ENCODE peak calls at places on chromosomes 7 and 10, in eight cellular contexts. T is HFF-Myc, M is colonic mucosa, W is LNCaP clone FGC, G is CD14-positive monocyte, V is tibial artery, U is GM12864, P is AG04449. Y is an unnamed sample.

GRCh38 chr10:3691482-3691881 is 93.5 kb downstream of the KLF6 start:
- DNase-seq in T (no peak), M (no peak), W (no peak), G (no peak), V (no peak), U (no peak), P (no peak), Y (no peak)

GRCh38 chr10:96450514-96451207 is 63.1 kb downstream of the TLL2 start:
- DNase-seq in T (no peak), M (peak; percentile 17), W (no peak), G (no peak), V (no peak), U (no peak), P (no peak), Y (no peak)

GRCh38 chr10:46524471-46525176 is 31.8 kb downstream of the GPRIN2 start:
- DNase-seq in T (no peak), M (no peak), W (no peak), G (peak; percentile 42), V (no peak), U (no peak), P (no peak), Y (peak; percentile 22)

GRCh38 chr7:138667535-138667934 is 33.6 kb downstream of the SVOPL start:
- DNase-seq in T (no peak), M (no peak), W (no peak), G (no peak), V (no peak), U (no peak), P (no peak), Y (no peak)

GRCh38 chr10:102400061-102400460 is 4.6 kb downstream of the NFKB2 start:
- DNase-seq in T (no peak), M (no peak), W (no peak), G (no peak), V (no peak), U (no peak), P (no peak), Y (no peak)

GRCh38 chr7:7418997-7419396 is 116.7 kb downstream of the COL28A1 start:
- DNase-seq in T (no peak), M (no peak), W (no peak), G (no peak), V (no peak), U (no peak), P (no peak), Y (no peak)

GRCh38 chr10:86613905-86614304 is 40.4 kb upstream of the OPN4 start:
- DNase-seq in T (no peak), M (no peak), W (no peak), G (no peak), V (no peak), U (no peak), P (no peak), Y (no peak)

GRCh38 chr7:151408839-151409554 is 841 bp downstream of the WDR86 start:
- DNase-seq in T (no peak), M (no peak), W (no peak), G (no peak), V (no peak), U (peak; percentile 0), P (no peak), Y (no peak)

GRCh38 chr7:109101332-109101731 is 531.7 kb downstream of the DNAJB9 start:
- DNase-seq in T (no peak), M (no peak), W (no peak), G (no peak), V (no peak), U (no peak), P (no peak), Y (no peak)

GRCh38 chr10:21372651-21373410 is 152.7 kb downstream of the SKIDA1 start:
- DNase-seq in T (peak; percentile 93), M (peak; percentile 79), W (peak; percentile 17), G (peak; percentile 48), V (peak; percentile 68), U (peak; percentile 38), P (peak; percentile 72), Y (no peak)

GRCh38 chr10:92847185-92847864 is 995 bp upstream of the EXOC6 start:
- DNase-seq in T (no peak), M (no peak), W (no peak), G (no peak), V (no peak), U (no peak), P (no peak), Y (no peak)

GRCh38 chr10:29807407-29807806 is 172.6 kb upstream of the SVIL start:
- DNase-seq in T (peak; percentile 58), M (no peak), W (no peak), G (no peak), V (no peak), U (no peak), P (no peak), Y (no peak)

GRCh38 chr10:31320179-31320597 is 1.2 kb downstream of the ZEB1 start:
- DNase-seq in T (no peak), M (no peak), W (no peak), G (peak; percentile 47), V (peak; percentile 75), U (no peak), P (no peak), Y (no peak)

GRCh38 chr10:31321396-31321941 is 2.5 kb downstream of the ZEB1 start:
- DNase-seq in T (no peak), M (no peak), W (no peak), G (no peak), V (no peak), U (no peak), P (no peak), Y (no peak)

GRCh38 chr10:31319602-31320178 is 674 bp downstream of the ZEB1 start:
- DNase-seq in T (no peak), M (no peak), W (no peak), G (no peak), V (no peak), U (no peak), P (no peak), Y (no peak)

GRCh38 chr10:31320598-31321211 is 1.7 kb downstream of the ZEB1 start:
- DNase-seq in T (no peak), M (peak; percentile 29), W (no peak), G (no peak), V (peak; percentile 78), U (no peak), P (no peak), Y (peak; percentile 29)

DNA sequence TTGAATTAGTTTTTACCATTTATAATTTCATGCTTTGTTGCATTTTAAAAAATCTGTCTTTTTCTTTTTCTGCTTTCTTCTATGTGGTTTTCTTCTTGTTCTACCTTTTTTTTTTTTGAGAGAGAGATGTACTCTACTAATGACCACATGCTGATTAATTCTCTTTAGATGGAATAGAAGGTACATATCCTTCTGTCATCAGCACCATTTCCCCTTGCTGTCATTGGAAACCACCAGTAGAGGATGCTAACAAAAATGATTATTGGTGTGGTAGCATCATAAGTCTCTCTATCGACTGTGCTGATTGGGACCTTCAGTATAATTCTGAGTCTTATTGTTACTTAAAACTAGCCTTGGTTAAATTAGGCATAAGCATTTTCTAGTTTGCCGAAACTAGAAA is 3.6 kb downstream of the ZEB1 start:
- DNase-seq in T (no peak), M (no peak), W (no peak), G (no peak), V (no peak), U (no peak), P (no peak), Y (no peak)
- TF ChIP-seq CTCF in T (peak; percentile 17), M (no peak), W (peak; percentile 17), G (no peak), V (no peak), U (peak; percentile 54), P (peak; percentile 27), Y (no peak)

GRCh38 chr7:52168085-52168484 is 851.5 kb upstream of the COBL start:
- DNase-seq in T (no peak), M (no peak), W (no peak), G (no peak), V (no peak), U (no peak), P (no peak), Y (no peak)
- TF ChIP-seq CTCF in T (no peak), M (no peak), W (peak; percentile 42), G (no peak), V (no peak), U (peak; percentile 18), P (no peak), Y (no peak)

DNA sequence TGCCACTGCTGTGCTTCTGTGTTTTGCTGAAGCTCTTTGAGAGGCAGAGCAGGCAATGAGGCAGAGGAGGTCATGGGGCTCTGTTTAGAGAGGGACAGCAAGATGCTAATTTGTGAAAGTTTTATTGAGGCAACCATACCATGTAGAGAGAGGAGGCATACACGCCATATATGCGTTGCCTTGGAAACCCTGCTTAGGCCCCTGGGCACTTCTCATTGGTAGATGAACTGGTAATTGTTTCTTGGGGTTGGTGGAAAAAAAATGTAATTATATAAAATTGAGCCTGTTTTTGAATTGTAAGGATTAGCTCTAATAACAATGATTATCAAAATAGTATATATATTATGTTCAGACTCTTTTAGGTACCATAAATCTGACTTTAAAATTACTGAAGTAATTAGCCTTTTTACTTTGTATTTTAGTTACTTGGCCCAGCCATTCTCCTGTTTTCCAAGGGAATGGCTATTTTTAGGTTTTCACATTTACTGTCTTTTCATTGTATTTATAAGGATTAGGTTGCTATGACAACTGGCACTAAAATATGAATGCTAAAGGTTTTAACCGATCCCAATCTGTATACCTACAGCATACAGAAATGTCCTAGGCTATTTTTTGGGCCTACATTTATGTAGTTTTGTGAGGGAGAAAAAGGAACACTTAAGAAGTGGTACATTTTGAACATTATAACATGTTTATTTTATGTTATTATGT is 52.4 kb downstream of the BZW2 start:
- DNase-seq in T (no peak), M (no peak), W (no peak), G (no peak), V (no peak), U (no peak), P (no peak), Y (no peak)
- TF ChIP-seq CTCF in T (no peak), M (no peak), W (no peak), G (no peak), V (no peak), U (no peak), P (no peak), Y (no peak)

GRCh38 chr7:158976468-158976848 is 120.1 kb downstream of the DYNC2I1 start:
- DNase-seq in T (no peak), M (no peak), W (no peak), G (no peak), V (no peak), U (peak; percentile 8), P (no peak), Y (no peak)

GRCh38 chr7:158971214-158971613 is 114.9 kb downstream of the DYNC2I1 start:
- DNase-seq in T (no peak), M (no peak), W (no peak), G (no peak), V (no peak), U (no peak), P (no peak), Y (no peak)

GRCh38 chr7:158975526-158976467 is 119.4 kb downstream of the DYNC2I1 start:
- DNase-seq in T (no peak), M (no peak), W (no peak), G (no peak), V (no peak), U (no peak), P (no peak), Y (no peak)

GRCh38 chr7:158973941-158974785 is 117.8 kb downstream of the DYNC2I1 start:
- DNase-seq in T (no peak), M (no peak), W (no peak), G (no peak), V (no peak), U (no peak), P (no peak), Y (no peak)

GRCh38 chr7:158973440-158973839 is 117.1 kb downstream of the DYNC2I1 start:
- DNase-seq in T (no peak), M (no peak), W (peak; percentile 34), G (no peak), V (no peak), U (no peak), P (no peak), Y (no peak)
- TF ChIP-seq CTCF in T (no peak), M (peak; percentile 15), W (peak; percentile 90), G (no peak), V (peak; percentile 38), U (no peak), P (no peak), Y (no peak)

Y was measured in omental fat pad.